ENCODE peak calls at places on chromosome 17, in ten cellular contexts. S, I, L, W, M, T, Z, P, N and F are unnamed samples.

GRCh38 chr17:15023589-15023988 is 241.5 kb downstream of the PMP22 start:
- DNase-seq in T (no peak), W (no peak), L (no peak), I (no peak), P (no peak), N (no peak), S (no peak), Z (peak), M (no peak), F (no peak)

GRCh38 chr17:17515921-17516295 is 19.7 kb upstream of the RASD1 start:
- DNase-seq in Z (peak), W (no peak), L (peak), T (no peak), I (no peak), N (peak), S (peak), M (no peak), P (no peak), F (no peak)

GRCh38 chr17:74280093-74280513 is 6.1 kb downstream of the DNAI2 start:
- DNase-seq in L (no peak), W (no peak), M (peak), S (no peak), I (no peak), T (peak), Z (no peak), P (no peak), N (no peak), F (no peak)

GRCh38 chr17:29584452-29585079 is 4.9 kb downstream of the GIT1 start:
- DNase-seq in N (no peak), T (no peak), W (no peak), P (no peak), M (no peak), S (no peak), L (no peak), I (no peak), Z (no peak), F (no peak)

GRCh38 chr17:33964344-33964979 is 290.6 kb upstream of the CCL2 start:
- DNase-seq in M (no peak), I (no peak), P (peak), N (no peak), S (no peak), T (peak), W (no peak), L (no peak), Z (no peak), F (no peak)

GRCh38 chr17:43723697-43724359 is 34.8 kb downstream of the SOST start:
- DNase-seq in W (no peak), P (no peak), M (no peak), Z (peak), I (peak), T (peak), L (no peak), S (peak), N (peak), F (no peak)

GRCh38 chr17:22300731-22301352 is 608.5 kb downstream of the KCNJ18 start:
- DNase-seq in Z (no peak), I (no peak), N (no peak), P (no peak), T (no peak), W (no peak), M (no peak), L (no peak), S (no peak), F (no peak)

GRCh38 chr17:80649672-80650338 is 105.2 kb downstream of the RPTOR start:
- DNase-seq in T (peak), M (peak), L (peak), Z (peak), P (peak), N (peak), W (peak), S (peak), I (peak), F (peak)

GRCh38 chr17:56431736-56432135 is 161.8 kb upstream of the NOG start:
- DNase-seq in T (no peak), I (no peak), M (no peak), S (no peak), Z (no peak), L (no peak), P (no peak), W (peak), N (no peak), F (no peak)

GRCh38 chr17:76641501-76641900 is 2.1 kb downstream of the ST6GALNAC1 start:
- DNase-seq in I (peak), L (no peak), Z (peak), T (peak), P (no peak), M (no peak), N (peak), S (no peak), W (no peak), F (no peak)

GRCh38 chr17:2053380-2054261 is 1.3 kb upstream of the HIC1 start:
- DNase-seq in I (peak), N (peak), L (no peak), T (peak), M (peak), P (no peak), W (no peak), Z (no peak), S (peak), F (no peak)

GRCh38 chr17:47252209-47252608 is 1.4 kb upstream of the ITGB3 start:
- DNase-seq in L (no peak), S (no peak), T (no peak), N (no peak), Z (no peak), P (no peak), I (no peak), W (no peak), M (no peak), F (no peak)

GRCh38 chr17:40033339-40033738 is 18.1 kb downstream of the CSF3 start:
- DNase-seq in T (no peak), S (no peak), W (no peak), L (no peak), I (no peak), M (no peak), P (no peak), N (no peak), Z (no peak), F (no peak)

GRCh38 chr17:66548158-66548557 is 245.7 kb downstream of the PRKCA start:
- DNase-seq in M (peak), W (no peak), P (no peak), T (no peak), I (no peak), L (no peak), S (no peak), Z (no peak), N (peak), F (no peak)

GRCh38 chr17:61248399-61248798 is 151.2 kb upstream of the TBX2 start:
- DNase-seq in M (no peak), S (no peak), T (no peak), Z (no peak), I (no peak), P (no peak), N (peak), L (no peak), W (no peak), F (no peak)

GRCh38 chr17:81481011-81481799 is 31.4 kb downstream of the ACTG1 start:
- DNase-seq in L (no peak), W (no peak), I (peak), M (peak), Z (no peak), S (peak), P (no peak), N (no peak), T (no peak), F (no peak)

GRCh38 chr17:35801583-35802224 is 6.3 kb upstream of the MMP28 start:
- DNase-seq in S (peak), L (no peak), N (no peak), W (no peak), Z (no peak), M (peak), I (no peak), T (peak), P (peak), F (no peak)

GRCh38 chr17:82301300-82301915 is 16.0 kb downstream of the CD7 start:
- DNase-seq in L (no peak), N (no peak), M (no peak), I (no peak), Z (no peak), S (no peak), T (no peak), W (no peak), P (no peak), F (no peak)

GRCh38 chr17:33024688-33025486 is 33.2 kb downstream of the SPACA3 start:
- DNase-seq in N (no peak), P (no peak), Z (no peak), T (no peak), S (no peak), W (no peak), I (no peak), L (no peak), M (no peak), F (no peak)

GRCh38 chr17:36846410-36847292 is 90.6 kb upstream of the LHX1 start:
- DNase-seq in P (no peak), W (no peak), L (no peak), M (no peak), Z (no peak), N (no peak), T (no peak), S (no peak), I (no peak), F (no peak)

GRCh38 chr17:28528329-28529011 is 22.3 kb downstream of the FOXN1 start:
- DNase-seq in I (no peak), P (no peak), Z (peak), M (no peak), T (no peak), S (no peak), L (no peak), N (peak), W (no peak), F (no peak)
- TF ChIP-seq CTCF in I (no peak), P (no peak), Z (no peak), M (no peak), T (no peak), S (no peak), L (no peak), N (no peak), W (no peak), F (no peak)

GRCh38 chr17:7408341-7408740 is 696 bp downstream of the NLGN2 start:
- DNase-seq in W (no peak), I (no peak), L (no peak), T (no peak), P (no peak), M (peak), Z (no peak), S (no peak), N (no peak), F (no peak)

GRCh38 chr17:7405413-7405881 is 1.6 kb upstream of the TMEM256 start:
- DNase-seq in P (no peak), L (no peak), N (no peak), M (no peak), S (no peak), W (no peak), I (no peak), T (no peak), Z (no peak), F (no peak)

GRCh38 chr17:7405882-7406825 is 1.5 kb upstream of the NLGN2 start:
- DNase-seq in I (no peak), P (no peak), N (no peak), L (no peak), T (no peak), W (no peak), M (no peak), S (no peak), Z (no peak), F (no peak)

GRCh38 chr17:7407483-7408231 is at the start of gene NLGN2:
- DNase-seq in S (no peak), Z (no peak), M (no peak), T (no peak), I (no peak), N (no peak), P (no peak), W (no peak), L (no peak), F (no peak)

DNA sequence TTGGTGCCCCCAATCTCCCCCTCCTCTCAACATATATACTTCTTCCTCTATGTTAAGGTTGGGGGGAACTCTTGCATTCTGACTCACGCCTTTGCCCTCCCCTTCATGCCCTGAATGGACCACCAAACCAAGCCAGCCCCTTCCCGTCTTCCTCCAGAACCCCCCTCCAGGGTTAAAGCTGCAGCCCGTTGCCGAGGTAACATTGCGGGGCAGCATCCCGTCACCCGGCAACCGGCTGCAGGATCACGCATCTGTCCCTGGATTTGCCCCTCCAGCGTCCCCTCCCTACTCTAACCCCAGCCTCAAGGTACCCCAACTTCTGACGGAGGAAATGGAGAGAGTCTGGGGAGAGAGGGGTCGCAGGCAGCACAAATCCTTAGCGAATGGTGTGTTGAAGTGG is 612 bp upstream of the NLGN2 start:
- DNase-seq in Z (no peak), S (no peak), M (no peak), L (no peak), T (no peak), P (no peak), I (no peak), N (no peak), W (no peak), F (no peak)
- H3K4me3 ChIP-seq in Z (no peak), S (no peak), M (no peak), L (no peak), T (no peak), P (no peak), I (no peak), N (no peak), W (peak), F (no peak)

GRCh38 chr17:8629371-8630226 is 926 bp downstream of the MYH10 start:
- DNase-seq in Z (peak), P (no peak), W (no peak), N (no peak), T (no peak), S (peak), I (peak), M (no peak), L (no peak), F (no peak)

GRCh38 chr17:8631554-8631877 is 991 bp upstream of the MYH10 start:
- DNase-seq in N (no peak), P (no peak), L (no peak), T (no peak), Z (peak), S (no peak), I (no peak), M (no peak), W (no peak), F (no peak)

GRCh38 chr17:8630227-8630801 is at the start of gene MYH10:
- DNase-seq in N (no peak), W (no peak), I (no peak), L (no peak), S (no peak), P (no peak), T (no peak), M (no peak), Z (no peak), F (no peak)

GRCh38 chr17:8632087-8632486 is 1.6 kb upstream of the MYH10 start:
- DNase-seq in Z (no peak), T (no peak), P (no peak), N (no peak), M (no peak), S (no peak), I (no peak), L (no peak), W (no peak), F (no peak)

GRCh38 chr17:8630802-8631553 is 453 bp upstream of the MYH10 start:
- DNase-seq in W (peak), L (peak), M (peak), S (peak), Z (peak), N (peak), P (peak), T (peak), I (peak), F (peak)
- TF ChIP-seq CTCF in W (peak), L (no peak), M (no peak), S (no peak), Z (peak), N (peak), P (no peak), T (peak), I (peak), F (no peak)

GRCh38 chr17:59329558-59330313 is 1.7 kb upstream of the YPEL2 start:
- DNase-seq in M (no peak), Z (peak), I (peak), S (peak), P (peak), T (peak), L (peak), N (peak), W (peak), F (no peak)

GRCh38 chr17:59328534-59329095 is 2.8 kb upstream of the YPEL2 start:
- DNase-seq in S (no peak), T (no peak), M (no peak), P (no peak), Z (no peak), I (no peak), N (no peak), W (no peak), L (no peak), F (no peak)

GRCh38 chr17:59331129-59331928 is at the start of gene YPEL2:
- DNase-seq in L (peak), Z (peak), W (peak), P (peak), I (peak), N (peak), S (peak), M (peak), T (peak), F (peak)

GRCh38 chr17:59331929-59332889 is 754 bp downstream of the YPEL2 start:
- DNase-seq in W (no peak), M (no peak), P (no peak), Z (no peak), T (peak), I (no peak), L (no peak), S (peak), N (no peak), F (no peak)

DNA sequence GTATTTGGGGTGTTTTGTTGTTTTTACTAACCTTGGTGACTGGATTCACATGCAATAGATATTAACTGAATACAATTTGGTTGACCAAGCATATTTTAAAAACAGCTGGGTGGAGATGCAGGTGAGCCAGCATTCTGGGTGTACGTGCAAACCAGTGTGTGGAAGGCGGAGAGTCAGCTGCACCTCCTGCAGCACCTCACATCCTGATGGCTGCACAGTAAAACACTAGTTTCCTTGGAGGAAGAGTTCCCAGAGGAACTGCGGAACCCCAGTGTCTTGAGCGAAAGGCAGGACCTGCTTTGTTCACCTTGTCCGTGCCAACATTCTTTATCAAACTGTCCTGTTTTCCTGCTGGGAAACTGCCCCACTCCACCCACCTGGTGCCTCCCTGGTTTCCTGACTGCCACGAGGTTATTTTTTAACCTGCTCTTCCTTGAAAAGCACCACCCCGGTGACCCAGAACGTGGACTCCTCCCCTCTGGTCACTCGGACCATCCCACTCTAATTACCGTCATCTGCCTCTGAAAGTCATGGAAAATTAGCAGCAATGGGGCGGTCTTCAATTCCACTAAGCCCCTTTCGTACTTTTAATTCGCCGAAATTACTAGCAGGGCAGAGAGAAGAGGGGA is 1.0 kb upstream of the YPEL2 start:
- DNase-seq in P (no peak), Z (peak), M (no peak), N (peak), I (peak), W (no peak), S (no peak), T (no peak), L (no peak), F (no peak)
- H3K4me3 ChIP-seq in P (no peak), Z (no peak), M (no peak), N (peak), I (peak), W (no peak), S (peak), T (no peak), L (no peak), F (peak)

DNA sequence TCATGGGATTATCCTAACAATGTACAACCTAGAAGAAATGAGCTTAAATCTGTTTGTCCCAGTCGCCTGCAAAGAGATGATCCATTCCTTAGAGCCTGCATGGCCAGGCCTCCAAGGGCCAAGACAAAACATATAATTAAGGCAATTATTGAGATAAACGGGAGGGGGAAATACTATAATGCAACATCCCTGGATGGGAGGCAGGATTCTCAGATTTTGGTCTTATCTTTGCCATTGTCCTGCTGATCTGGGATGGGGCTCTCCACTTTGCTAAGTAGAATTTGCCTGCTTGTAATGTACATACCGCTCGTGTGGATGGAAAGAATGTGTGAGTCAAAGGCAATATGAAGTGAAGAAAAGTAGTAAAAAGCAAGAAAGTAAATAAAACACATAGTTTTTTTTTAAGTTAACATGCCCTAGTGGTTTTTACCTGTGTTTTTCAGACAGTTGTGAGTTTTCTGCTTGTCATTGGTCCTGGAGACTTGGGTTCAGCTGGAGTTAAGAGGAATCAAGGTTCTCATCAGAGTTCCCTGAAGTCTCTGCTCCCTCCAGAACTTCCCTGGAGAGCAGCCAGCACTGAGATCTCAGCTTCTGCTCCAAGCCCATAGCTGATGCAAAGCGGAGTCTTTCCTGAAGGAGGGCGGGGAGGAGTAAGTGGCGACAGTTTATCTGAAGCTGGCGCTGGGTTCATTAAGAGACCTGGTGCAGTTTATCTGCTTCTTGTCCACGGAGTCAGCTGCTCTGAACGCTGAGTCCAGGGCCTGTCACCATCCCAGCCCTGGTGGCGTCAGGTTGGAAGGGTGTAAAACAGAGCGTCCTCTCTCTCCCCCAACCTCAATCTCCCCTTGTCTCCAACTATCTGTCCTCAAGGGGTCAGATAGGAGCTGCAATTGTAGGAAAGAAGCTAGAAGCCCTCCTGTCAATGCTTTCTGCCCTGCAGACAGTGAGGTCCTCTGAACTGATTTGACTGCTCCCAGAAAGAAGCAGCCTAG is 30.1 kb downstream of the HOXB1 start:
- DNase-seq in M (no peak), I (no peak), S (peak), N (peak), T (peak), P (no peak), L (no peak), W (no peak), Z (no peak), F (no peak)
- TF ChIP-seq CTCF in M (no peak), I (no peak), S (no peak), N (no peak), T (peak), P (no peak), L (no peak), W (peak), Z (no peak), F (no peak)

GRCh38 chr17:52158450-52159042 is at the start of gene CA10:
- DNase-seq in T (no peak), N (no peak), M (no peak), I (no peak), Z (no peak), L (no peak), W (no peak), S (no peak), P (no peak), F (no peak)
- H3K4me3 ChIP-seq in T (no peak), N (no peak), M (no peak), I (no peak), Z (peak), L (no peak), W (no peak), S (no peak), P (no peak), F (no peak)